ENCODE peak calls at places on chromosomes 12 and 14, in nine cellular contexts. T is sigmoid colon, R is stomach, Y is suprapubic skin, A is spleen, D is prostate gland, L is transverse colon, G is esophagus muscularis mucosa, N is H1. B is an unnamed sample.
A peak's percentile ranks its signal among the peaks of the same experiment; 100 is the strongest.

GRCh38 chr14:55794655-55795583 is 214.9 kb downstream of the KTN1 start:
- DNase-seq in T (no peak), R (no peak), Y (no peak), A (no peak), D (no peak), L (no peak), G (no peak), N (no peak), B (no peak)

GRCh38 chr12:50913224-50913623 is 39.1 kb upstream of the HIGD1C start:
- DNase-seq in T (no peak), R (no peak), Y (no peak), A (no peak), D (no peak), L (no peak), G (no peak), N (no peak), B (no peak)

GRCh38 chr14:39015360-39015961 is 87.6 kb downstream of the SEC23A start:
- DNase-seq in T (no peak), R (no peak), Y (no peak), A (no peak), D (no peak), L (peak; percentile 15), G (no peak), N (no peak), B (peak; percentile 28)

GRCh38 chr12:3453947-3454675 is 36.9 kb upstream of the PRMT8 start:
- DNase-seq in T (no peak), R (no peak), Y (no peak), A (no peak), D (no peak), L (no peak), G (no peak), N (no peak), B (peak; percentile 70)

GRCh38 chr12:118617922-118618450 is 241.6 kb downstream of the SUDS3 start:
- DNase-seq in T (no peak), R (no peak), Y (no peak), A (no peak), D (no peak), L (no peak), G (no peak), N (no peak), B (no peak)

GRCh38 chr14:99036594-99037293 is 235.3 kb downstream of the BCL11B start:
- DNase-seq in T (no peak), R (peak; percentile 25), Y (no peak), A (no peak), D (no peak), L (no peak), G (no peak), N (no peak), B (no peak)

GRCh38 chr12:58248599-58248998 is 307.2 kb downstream of the ATP23 start:
- DNase-seq in T (no peak), R (no peak), Y (no peak), A (no peak), D (no peak), L (no peak), G (peak; percentile 53), N (no peak), B (no peak)

GRCh38 chr12:120710805-120711296 is 593 bp downstream of the UNC119B start:
- DNase-seq in T (peak; percentile 67), R (no peak), Y (no peak), A (peak; percentile 87), D (no peak), L (peak; percentile 42), G (no peak), N (no peak), B (no peak)

GRCh38 chr12:124388679-124389536 is 94.0 kb downstream of the RFLNA start:
- DNase-seq in T (peak; percentile 96), R (peak; percentile 91), Y (peak; percentile 96), A (peak; percentile 93), D (peak; percentile 83), L (peak; percentile 85), G (peak; percentile 97), N (no peak), B (no peak)

GRCh38 chr12:25788707-25789106 is 169.8 kb upstream of the RASSF8 start:
- DNase-seq in T (no peak), R (no peak), Y (no peak), A (no peak), D (no peak), L (no peak), G (no peak), N (no peak), B (no peak)
- TF ChIP-seq POLR2AphosphoS5 in T (no peak), R (no peak), Y (no peak), A (no peak), D (no peak), L (no peak), G (no peak), N (no peak), B (no peak)

DNA sequence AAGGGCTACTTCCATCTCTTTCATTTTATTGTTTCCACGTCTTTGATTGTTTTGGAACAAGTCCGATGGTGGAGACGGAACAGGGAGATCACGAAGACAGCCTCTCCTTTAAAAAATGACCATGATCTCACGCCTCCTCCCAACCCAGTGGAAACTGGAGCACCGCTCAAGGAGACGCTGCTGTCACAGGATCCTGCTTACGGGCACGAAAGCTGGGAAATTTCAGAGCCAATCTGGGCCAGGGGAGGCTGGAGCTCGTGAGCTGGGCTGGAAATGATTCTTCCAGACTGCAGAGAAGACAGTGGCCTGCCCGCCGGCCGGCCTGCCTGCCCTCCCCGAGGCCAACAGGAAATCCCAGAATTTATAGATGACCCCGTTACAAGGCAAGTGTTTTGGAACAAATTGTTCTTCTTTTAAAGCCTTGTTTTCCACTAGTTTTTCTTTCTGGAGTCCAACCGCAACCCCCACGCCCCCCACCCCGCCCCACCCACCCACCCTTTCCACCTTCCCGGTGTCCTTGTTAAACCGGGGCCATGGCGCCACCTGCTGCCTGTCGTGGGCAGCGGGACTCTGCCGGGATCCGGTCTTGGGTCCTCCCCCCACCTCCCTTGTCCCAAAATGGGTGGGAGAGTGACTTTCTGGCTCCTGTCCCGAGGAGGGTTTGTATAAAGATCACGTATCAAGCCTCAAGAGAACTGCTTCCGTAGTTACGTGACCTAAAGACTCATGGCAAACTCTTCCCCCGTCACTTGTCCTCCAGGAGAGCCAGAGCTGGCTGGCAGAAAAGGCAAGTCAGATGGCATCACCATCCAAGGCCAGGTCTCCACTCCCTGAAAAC is 40.3 kb downstream of the MAP1LC3B2 start:
- DNase-seq in T (peak; percentile 94), R (peak; percentile 82), Y (peak; percentile 93), A (peak; percentile 94), D (peak; percentile 82), L (peak; percentile 83), G (peak; percentile 96), N (no peak), B (peak; percentile 26)
- TF ChIP-seq CTCF in T (peak; percentile 81), R (peak; percentile 31), Y (peak; percentile 66), A (peak; percentile 77), D (peak; percentile 45), L (peak; percentile 74), G (peak; percentile 80), N (peak; percentile 61), B (peak; percentile 56)

GRCh38 chr12:6230321-6231110 is 30.3 kb downstream of the CD9 start:
- DNase-seq in T (peak; percentile 94), R (peak; percentile 63), Y (peak; percentile 90), A (peak; percentile 93), D (peak; percentile 81), L (peak; percentile 74), G (no peak), N (no peak), B (no peak)
- TF ChIP-seq POLR2A in T (no peak), R (no peak), Y (no peak), A (no peak), D (no peak), L (no peak), G (no peak), N (no peak), B (no peak)

DNA sequence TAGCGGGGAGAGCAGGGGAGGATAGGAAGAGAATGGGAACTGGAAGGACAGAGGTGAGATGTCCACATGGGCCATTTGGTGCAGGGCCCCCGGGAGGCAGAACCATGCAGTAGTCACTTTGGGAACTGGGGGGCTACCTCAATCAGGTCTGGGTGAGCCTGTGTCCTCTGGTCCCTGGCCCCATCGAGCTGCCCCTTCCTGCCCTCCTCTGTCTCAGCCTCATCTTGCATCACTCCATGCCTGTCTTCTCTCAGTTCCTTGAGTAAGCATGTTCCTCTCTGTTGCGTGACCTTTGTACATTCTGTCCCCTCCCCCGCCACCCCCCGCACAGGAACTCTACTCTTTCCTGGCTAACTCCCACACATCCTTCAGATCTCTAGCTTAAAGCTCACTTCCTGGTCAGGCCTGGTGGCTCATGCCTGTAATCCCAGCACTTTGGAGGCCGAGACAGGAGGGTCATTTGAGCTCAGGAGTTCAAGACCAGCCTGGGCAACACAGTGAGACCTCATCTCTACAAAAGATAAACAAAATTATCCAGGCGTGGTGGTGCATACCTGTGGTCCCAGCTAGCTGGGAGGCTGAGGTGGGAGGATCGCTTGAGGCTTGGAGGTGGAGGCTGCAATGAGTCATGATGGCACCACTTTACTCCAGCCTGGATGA is 23.2 kb downstream of the FOS start:
- DNase-seq in T (peak; percentile 77), R (no peak), Y (peak; percentile 78), A (no peak), D (no peak), L (peak; percentile 59), G (no peak), N (no peak), B (no peak)
- TF ChIP-seq POLR2AphosphoS5 in T (peak; percentile 16), R (no peak), Y (no peak), A (peak; percentile 15), D (no peak), L (no peak), G (peak; percentile 32), N (no peak), B (no peak)

DNA sequence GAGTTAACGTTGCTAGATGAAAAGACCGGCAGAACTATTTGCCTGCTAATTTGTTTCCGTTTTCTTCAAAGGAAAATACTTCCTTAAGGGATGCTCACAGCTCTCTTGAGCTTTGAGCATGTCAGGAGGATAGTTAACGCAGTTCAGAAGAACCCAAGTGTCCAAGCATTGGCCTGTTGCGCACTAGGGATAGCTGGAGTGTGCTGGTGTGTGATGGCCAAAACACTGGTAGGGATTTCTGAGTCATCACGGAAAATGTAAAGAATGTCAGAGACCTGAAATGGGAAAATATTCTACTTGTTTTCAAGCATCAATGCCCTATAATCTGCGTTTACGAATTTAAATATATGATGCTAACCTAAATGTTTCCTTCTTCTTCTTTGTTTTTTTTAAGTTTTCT is 97.8 kb downstream of the VRK1 start:
- DNase-seq in T (no peak), R (no peak), Y (no peak), A (no peak), D (no peak), L (no peak), G (no peak), N (no peak), B (no peak)
- TF ChIP-seq CTCF in T (no peak), R (no peak), Y (no peak), A (no peak), D (no peak), L (no peak), G (no peak), N (no peak), B (no peak)

DNA sequence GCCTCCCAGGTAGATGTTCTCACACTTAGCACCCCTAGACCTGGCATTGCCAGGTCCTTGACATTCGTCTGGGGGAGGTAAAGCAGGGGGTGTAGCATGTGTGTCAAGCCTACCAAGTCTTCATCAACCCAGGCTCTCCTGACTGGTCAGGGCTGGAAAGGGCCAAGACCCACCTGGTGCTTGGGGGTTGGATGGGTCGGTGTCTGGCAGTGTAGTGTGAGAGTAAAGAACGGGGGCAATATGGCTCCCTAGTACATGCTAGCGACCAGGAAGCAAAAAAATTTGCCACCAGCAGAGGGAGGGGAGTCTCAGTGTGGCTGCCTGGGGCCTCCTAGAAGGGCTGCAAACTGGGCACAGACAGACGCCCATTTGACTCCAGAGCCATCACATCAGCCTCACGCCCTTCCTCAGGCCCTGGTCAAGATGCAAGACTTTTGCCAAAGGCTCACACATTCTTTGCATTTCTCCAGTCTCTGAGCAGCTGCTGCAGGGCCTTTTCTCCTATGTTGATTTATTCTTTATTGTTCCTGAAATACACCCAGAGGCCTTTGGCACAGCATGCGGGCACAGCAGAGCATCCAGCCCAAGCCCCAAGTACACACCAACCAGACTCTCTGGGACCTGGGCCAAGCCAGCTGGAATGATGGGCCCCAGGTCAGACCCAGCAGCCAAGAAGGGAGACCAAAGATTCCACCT is 38.3 kb upstream of the PNMA1 start:
- DNase-seq in T (peak; percentile 96), R (peak; percentile 88), Y (no peak), A (peak; percentile 76), D (peak; percentile 92), L (peak; percentile 81), G (no peak), N (no peak), B (no peak)
- TF ChIP-seq POLR2A in T (no peak), R (no peak), Y (no peak), A (no peak), D (no peak), L (no peak), G (no peak), N (no peak), B (no peak)